ENCODE peak calls at places on chromosome 7, in eight cellular contexts. One of them, this sample, is unnamed.
A peak's percentile ranks its signal among the peaks of the same experiment; 100 is the strongest.

GRCh38 chr7:20268832-20269231 is 51.6 kb upstream of the MACC1 start:
- DNase-seq in breast epithelium: no peak
- DNase-seq in uterus: no peak
- DNase-seq in heart left ventricle: no peak
- DNase-seq in lower leg skin: no peak
- DNase-seq in adrenal gland: no peak
- DNase-seq in A549: no peak
- DNase-seq in tibial nerve: no peak
- DNase-seq in this sample: no peak

GRCh38 chr7:114082567-114082933 is 163.7 kb upstream of the PPP1R3A start:
- DNase-seq in breast epithelium: no peak
- DNase-seq in uterus: no peak
- DNase-seq in heart left ventricle: no peak
- DNase-seq in lower leg skin: no peak
- DNase-seq in adrenal gland: no peak
- DNase-seq in A549: no peak
- DNase-seq in tibial nerve: no peak
- DNase-seq in this sample: no peak

GRCh38 chr7:74092964-74093339 is 9.3 kb downstream of the LIMK1 start:
- DNase-seq in breast epithelium: no peak
- DNase-seq in uterus: peak; percentile 48
- DNase-seq in heart left ventricle: peak; percentile 73
- DNase-seq in lower leg skin: peak; percentile 30
- DNase-seq in adrenal gland: no peak
- DNase-seq in A549: no peak
- DNase-seq in tibial nerve: peak; percentile 45
- DNase-seq in this sample: peak; percentile 52

GRCh38 chr7:51543801-51544553 is 227.4 kb upstream of the COBL start:
- DNase-seq in breast epithelium: no peak
- DNase-seq in uterus: no peak
- DNase-seq in heart left ventricle: no peak
- DNase-seq in lower leg skin: no peak
- DNase-seq in adrenal gland: no peak
- DNase-seq in A549: no peak
- DNase-seq in tibial nerve: no peak
- DNase-seq in this sample: no peak

GRCh38 chr7:22557167-22557566 is 57.2 kb upstream of the STEAP1B start:
- DNase-seq in breast epithelium: no peak
- DNase-seq in uterus: no peak
- DNase-seq in heart left ventricle: no peak
- DNase-seq in lower leg skin: no peak
- DNase-seq in adrenal gland: no peak
- DNase-seq in A549: no peak
- DNase-seq in tibial nerve: no peak
- DNase-seq in this sample: no peak

GRCh38 chr7:112452102-112452888 is 2.0 kb downstream of the IFRD1 start:
- DNase-seq in breast epithelium: no peak
- DNase-seq in uterus: peak; percentile 38
- DNase-seq in heart left ventricle: peak; percentile 44
- DNase-seq in lower leg skin: peak; percentile 84
- DNase-seq in adrenal gland: peak; percentile 51
- DNase-seq in A549: peak; percentile 24
- DNase-seq in tibial nerve: peak; percentile 68
- DNase-seq in this sample: peak; percentile 41

GRCh38 chr7:140924019-140924820 is 509 bp downstream of the BRAF start:
- DNase-seq in breast epithelium: peak; percentile 70
- DNase-seq in uterus: peak; percentile 63
- DNase-seq in heart left ventricle: peak; percentile 78
- DNase-seq in lower leg skin: peak; percentile 66
- DNase-seq in adrenal gland: peak; percentile 81
- DNase-seq in A549: peak; percentile 77
- DNase-seq in tibial nerve: peak; percentile 51
- DNase-seq in this sample: peak; percentile 86

GRCh38 chr7:91165846-91166230 is 98.4 kb upstream of the FZD1 start:
- DNase-seq in breast epithelium: no peak
- DNase-seq in uterus: no peak
- DNase-seq in heart left ventricle: no peak
- DNase-seq in lower leg skin: no peak
- DNase-seq in adrenal gland: no peak
- DNase-seq in A549: no peak
- DNase-seq in tibial nerve: no peak
- DNase-seq in this sample: no peak

GRCh38 chr7:82805527-82805960 is 357.1 kb downstream of the PCLO start:
- DNase-seq in breast epithelium: no peak
- DNase-seq in uterus: no peak
- DNase-seq in heart left ventricle: no peak
- DNase-seq in lower leg skin: no peak
- DNase-seq in adrenal gland: no peak
- DNase-seq in A549: peak; percentile 71
- DNase-seq in tibial nerve: no peak
- DNase-seq in this sample: no peak

GRCh38 chr7:4879401-4880081 is 4.0 kb downstream of the RADIL start:
- DNase-seq in breast epithelium: peak; percentile 34
- DNase-seq in uterus: no peak
- DNase-seq in heart left ventricle: peak; percentile 45
- DNase-seq in lower leg skin: no peak
- DNase-seq in adrenal gland: no peak
- DNase-seq in A549: no peak
- DNase-seq in tibial nerve: no peak
- DNase-seq in this sample: no peak

GRCh38 chr7:70132802-70133201 is 534.5 kb downstream of the AUTS2 start:
- DNase-seq in breast epithelium: no peak
- DNase-seq in uterus: no peak
- DNase-seq in heart left ventricle: no peak
- DNase-seq in lower leg skin: no peak
- DNase-seq in adrenal gland: no peak
- DNase-seq in A549: no peak
- DNase-seq in tibial nerve: no peak
- DNase-seq in this sample: no peak

GRCh38 chr7:14483663-14484062 is 418.9 kb downstream of the DGKB start:
- DNase-seq in breast epithelium: no peak
- DNase-seq in uterus: no peak
- DNase-seq in heart left ventricle: no peak
- DNase-seq in lower leg skin: no peak
- DNase-seq in adrenal gland: no peak
- DNase-seq in A549: no peak
- DNase-seq in tibial nerve: no peak
- DNase-seq in this sample: no peak

GRCh38 chr7:129438839-129439640 is 4.8 kb downstream of the STRIP2 start:
- DNase-seq in breast epithelium: no peak
- DNase-seq in uterus: no peak
- DNase-seq in heart left ventricle: no peak
- DNase-seq in lower leg skin: no peak
- DNase-seq in adrenal gland: no peak
- DNase-seq in A549: peak; percentile 52
- DNase-seq in tibial nerve: no peak
- DNase-seq in this sample: no peak

GRCh38 chr7:112942981-112943380 is 143.6 kb downstream of the GPR85 start:
- DNase-seq in breast epithelium: no peak
- DNase-seq in uterus: no peak
- DNase-seq in heart left ventricle: no peak
- DNase-seq in lower leg skin: no peak
- DNase-seq in adrenal gland: no peak
- DNase-seq in A549: no peak
- DNase-seq in tibial nerve: no peak
- DNase-seq in this sample: no peak

GRCh38 chr7:127667017-127667670 is 15.2 kb downstream of the SND1 start:
- DNase-seq in breast epithelium: no peak
- DNase-seq in uterus: no peak
- DNase-seq in heart left ventricle: no peak
- DNase-seq in lower leg skin: no peak
- DNase-seq in adrenal gland: no peak
- DNase-seq in A549: peak; percentile 8
- DNase-seq in tibial nerve: no peak
- DNase-seq in this sample: no peak

GRCh38 chr7:130281227-130281626 is 11.7 kb upstream of the CPA4 start:
- DNase-seq in breast epithelium: no peak
- DNase-seq in uterus: no peak
- DNase-seq in heart left ventricle: no peak
- DNase-seq in lower leg skin: no peak
- DNase-seq in adrenal gland: no peak
- DNase-seq in A549: no peak
- DNase-seq in tibial nerve: no peak
- DNase-seq in this sample: no peak

DNA sequence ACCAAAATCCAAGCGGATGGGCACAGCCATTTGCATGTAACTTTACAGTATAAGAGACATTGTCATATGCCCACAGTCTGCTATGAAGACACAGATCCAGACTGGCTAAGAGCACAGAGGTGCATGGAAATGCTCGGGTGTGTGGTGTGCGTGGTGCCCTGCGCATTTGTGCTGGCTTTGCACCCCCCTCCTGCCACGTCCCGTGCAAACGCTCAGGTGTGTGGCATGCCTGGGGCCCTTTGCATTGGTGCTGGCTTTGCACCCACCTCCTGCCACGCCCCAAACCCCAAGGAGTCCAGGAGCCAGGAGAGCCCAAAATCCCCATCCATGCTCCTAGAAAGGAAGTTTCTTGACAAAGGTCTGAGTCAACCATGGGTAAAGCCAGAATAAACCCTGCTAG is 306.2 kb downstream of the PTPRN2 start:
- DNase-seq in breast epithelium: no peak
- DNase-seq in uterus: no peak
- DNase-seq in heart left ventricle: no peak
- DNase-seq in lower leg skin: no peak
- DNase-seq in adrenal gland: no peak
- DNase-seq in A549: no peak
- DNase-seq in tibial nerve: peak; percentile 4
- DNase-seq in this sample: no peak
- TF ChIP-seq POLR2A in breast epithelium: no peak
- TF ChIP-seq POLR2A in uterus: no peak
- TF ChIP-seq POLR2A in heart left ventricle: no peak
- TF ChIP-seq POLR2A in lower leg skin: no peak
- TF ChIP-seq POLR2A in adrenal gland: no peak
- TF ChIP-seq POLR2A in A549: no peak
- TF ChIP-seq POLR2A in tibial nerve: no peak
- TF ChIP-seq POLR2A in this sample: no peak

DNA sequence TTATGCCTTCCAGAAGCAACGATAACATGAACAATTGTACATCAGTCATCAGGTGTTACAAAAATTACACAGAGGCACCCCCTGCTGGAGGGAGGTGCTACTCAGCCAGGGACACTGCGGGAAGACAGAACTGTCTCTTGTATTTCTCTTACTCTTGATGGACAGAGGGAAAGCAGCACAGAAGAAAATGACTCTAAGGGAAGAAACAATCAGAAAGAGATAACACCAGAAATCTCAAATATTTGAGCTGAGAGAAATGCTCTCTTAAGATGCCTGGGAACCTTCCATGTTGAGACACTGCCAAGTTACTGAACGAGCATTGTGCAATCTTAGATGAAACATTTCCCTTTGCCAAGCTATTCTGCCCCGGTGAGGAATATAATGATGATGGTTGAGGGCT is 227.6 kb upstream of the NPSR1 start:
- DNase-seq in breast epithelium: no peak
- DNase-seq in uterus: no peak
- DNase-seq in heart left ventricle: no peak
- DNase-seq in lower leg skin: no peak
- DNase-seq in adrenal gland: no peak
- DNase-seq in A549: peak; percentile 30
- DNase-seq in tibial nerve: no peak
- DNase-seq in this sample: no peak
- TF ChIP-seq CTCF in breast epithelium: no peak
- TF ChIP-seq CTCF in uterus: no peak
- TF ChIP-seq CTCF in heart left ventricle: peak; percentile 52
- TF ChIP-seq CTCF in lower leg skin: no peak
- TF ChIP-seq CTCF in adrenal gland: no peak
- TF ChIP-seq CTCF in A549: peak; percentile 50
- TF ChIP-seq CTCF in tibial nerve: no peak
- TF ChIP-seq CTCF in this sample: peak; percentile 28

GRCh38 chr7:104943502-104944343 is 70.3 kb upstream of the KMT2E start:
- DNase-seq in breast epithelium: no peak
- DNase-seq in uterus: peak; percentile 42
- DNase-seq in heart left ventricle: peak; percentile 77
- DNase-seq in lower leg skin: peak; percentile 75
- DNase-seq in adrenal gland: peak; percentile 67
- DNase-seq in A549: peak; percentile 54
- DNase-seq in tibial nerve: no peak
- DNase-seq in this sample: peak; percentile 38
- TF ChIP-seq POLR2A in breast epithelium: no peak
- TF ChIP-seq POLR2A in uterus: no peak
- TF ChIP-seq POLR2A in heart left ventricle: no peak
- TF ChIP-seq POLR2A in lower leg skin: no peak
- TF ChIP-seq POLR2A in adrenal gland: no peak
- TF ChIP-seq POLR2A in A549: no peak
- TF ChIP-seq POLR2A in tibial nerve: no peak
- TF ChIP-seq POLR2A in this sample: no peak

GRCh38 chr7:134903073-134903790 is 83.1 kb upstream of the AGBL3 start:
- DNase-seq in breast epithelium: no peak
- DNase-seq in uterus: no peak
- DNase-seq in heart left ventricle: no peak
- DNase-seq in lower leg skin: no peak
- DNase-seq in adrenal gland: no peak
- DNase-seq in A549: no peak
- DNase-seq in tibial nerve: no peak
- DNase-seq in this sample: no peak

GRCh38 chr7:134908289-134908688 is 78.0 kb upstream of the AGBL3 start:
- DNase-seq in breast epithelium: no peak
- DNase-seq in uterus: no peak
- DNase-seq in heart left ventricle: no peak
- DNase-seq in lower leg skin: no peak
- DNase-seq in adrenal gland: no peak
- DNase-seq in A549: no peak
- DNase-seq in tibial nerve: no peak
- DNase-seq in this sample: no peak

GRCh38 chr7:134907639-134908038 is 78.7 kb upstream of the AGBL3 start:
- DNase-seq in breast epithelium: no peak
- DNase-seq in uterus: peak; percentile 55
- DNase-seq in heart left ventricle: no peak
- DNase-seq in lower leg skin: no peak
- DNase-seq in adrenal gland: no peak
- DNase-seq in A549: no peak
- DNase-seq in tibial nerve: no peak
- DNase-seq in this sample: no peak

GRCh38 chr7:134907000-134907399 is 79.3 kb upstream of the AGBL3 start:
- DNase-seq in breast epithelium: no peak
- DNase-seq in uterus: no peak
- DNase-seq in heart left ventricle: no peak
- DNase-seq in lower leg skin: no peak
- DNase-seq in adrenal gland: no peak
- DNase-seq in A549: no peak
- DNase-seq in tibial nerve: no peak
- DNase-seq in this sample: no peak

DNA sequence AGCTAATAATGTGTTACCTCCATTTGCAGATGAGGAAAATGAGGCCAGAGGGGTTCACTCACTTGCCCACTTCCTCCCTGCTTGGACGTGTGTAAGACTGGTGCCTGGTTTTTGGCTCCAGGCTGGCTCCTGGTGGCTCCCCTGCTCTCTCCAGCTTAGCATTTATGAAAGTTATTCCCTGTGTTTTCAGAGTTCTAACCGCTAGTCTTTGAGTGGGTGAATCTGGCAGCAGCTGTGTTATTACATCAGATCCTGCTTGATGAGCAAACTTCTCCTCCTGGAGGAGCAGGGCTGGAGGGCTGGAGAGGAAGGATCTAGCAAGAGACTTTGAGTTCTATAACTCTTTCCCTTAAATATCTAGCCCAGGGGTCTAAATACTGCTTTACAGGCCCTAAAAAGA is 80.9 kb upstream of the AGBL3 start:
- DNase-seq in breast epithelium: no peak
- DNase-seq in uterus: peak; percentile 68
- DNase-seq in heart left ventricle: peak; percentile 77
- DNase-seq in lower leg skin: peak; percentile 55
- DNase-seq in adrenal gland: no peak
- DNase-seq in A549: no peak
- DNase-seq in tibial nerve: peak; percentile 36
- DNase-seq in this sample: peak; percentile 51
- TF ChIP-seq CTCF in breast epithelium: no peak
- TF ChIP-seq CTCF in uterus: no peak
- TF ChIP-seq CTCF in heart left ventricle: peak; percentile 16
- TF ChIP-seq CTCF in lower leg skin: no peak
- TF ChIP-seq CTCF in adrenal gland: no peak
- TF ChIP-seq CTCF in A549: no peak
- TF ChIP-seq CTCF in tibial nerve: peak; percentile 15
- TF ChIP-seq CTCF in this sample: no peak